ENCODE peak calls at places on chromosomes 5 and 9, in six cellular contexts. One of them, this sample, is unnamed.

GRCh38 chr5:137200906-137201305 is 298.2 kb downstream of the SPOCK1 start:
- DNase-seq in MM.1S: no peak
- DNase-seq in heart right ventricle: no peak
- DNase-seq in uterus: no peak
- DNase-seq in left lung: no peak
- DNase-seq in cardiac fibroblast: no peak
- DNase-seq in this sample: no peak

GRCh38 chr9:31799953-31800609 is 584.4 kb upstream of the ACO1 start:
- DNase-seq in MM.1S: peak; percentile 41
- DNase-seq in heart right ventricle: no peak
- DNase-seq in uterus: no peak
- DNase-seq in left lung: no peak
- DNase-seq in cardiac fibroblast: peak; percentile 59
- DNase-seq in this sample: no peak

GRCh38 chr9:83322438-83322837 is 215.8 kb downstream of the FRMD3 start:
- DNase-seq in MM.1S: no peak
- DNase-seq in heart right ventricle: no peak
- DNase-seq in uterus: no peak
- DNase-seq in left lung: no peak
- DNase-seq in cardiac fibroblast: peak; percentile 13
- DNase-seq in this sample: no peak

GRCh38 chr9:5642170-5642569 is 13.3 kb downstream of the RIC1 start:
- DNase-seq in MM.1S: no peak
- DNase-seq in heart right ventricle: no peak
- DNase-seq in uterus: no peak
- DNase-seq in left lung: no peak
- DNase-seq in cardiac fibroblast: no peak
- DNase-seq in this sample: no peak

GRCh38 chr9:138066049-138066448 is 188.5 kb downstream of the CACNA1B start:
- DNase-seq in MM.1S: no peak
- DNase-seq in heart right ventricle: no peak
- DNase-seq in uterus: no peak
- DNase-seq in left lung: peak; percentile 7
- DNase-seq in cardiac fibroblast: no peak
- DNase-seq in this sample: no peak

GRCh38 chr5:180105827-180106312 is 34.3 kb upstream of the RNF130 start:
- DNase-seq in MM.1S: no peak
- DNase-seq in heart right ventricle: no peak
- DNase-seq in uterus: no peak
- DNase-seq in left lung: no peak
- DNase-seq in cardiac fibroblast: peak; percentile 71
- DNase-seq in this sample: no peak

GRCh38 chr5:126927424-126927823 is 102.9 kb downstream of the MARCHF3 start:
- DNase-seq in MM.1S: no peak
- DNase-seq in heart right ventricle: no peak
- DNase-seq in uterus: no peak
- DNase-seq in left lung: no peak
- DNase-seq in cardiac fibroblast: no peak
- DNase-seq in this sample: no peak

GRCh38 chr9:117718701-117719100 is 14.5 kb downstream of the TLR4 start:
- DNase-seq in MM.1S: no peak
- DNase-seq in heart right ventricle: no peak
- DNase-seq in uterus: no peak
- DNase-seq in left lung: no peak
- DNase-seq in cardiac fibroblast: peak; percentile 30
- DNase-seq in this sample: no peak

GRCh38 chr9:90065851-90066250 is 461.0 kb downstream of the GADD45G start:
- DNase-seq in MM.1S: no peak
- DNase-seq in heart right ventricle: no peak
- DNase-seq in uterus: no peak
- DNase-seq in left lung: no peak
- DNase-seq in cardiac fibroblast: no peak
- DNase-seq in this sample: no peak

GRCh38 chr5:171848487-171848886 is 62.9 kb downstream of the SMIM23 start:
- DNase-seq in MM.1S: no peak
- DNase-seq in heart right ventricle: no peak
- DNase-seq in uterus: no peak
- DNase-seq in left lung: no peak
- DNase-seq in cardiac fibroblast: no peak
- DNase-seq in this sample: no peak

GRCh38 chr5:66661149-66661548 is 65.0 kb downstream of the MAST4 start:
- DNase-seq in MM.1S: no peak
- DNase-seq in heart right ventricle: peak; percentile 54
- DNase-seq in uterus: peak; percentile 22
- DNase-seq in left lung: peak; percentile 57
- DNase-seq in cardiac fibroblast: peak; percentile 57
- DNase-seq in this sample: peak; percentile 44

GRCh38 chr5:170330568-170331054 is 33.0 kb upstream of the LCP2 start:
- DNase-seq in MM.1S: peak; percentile 36
- DNase-seq in heart right ventricle: no peak
- DNase-seq in uterus: no peak
- DNase-seq in left lung: no peak
- DNase-seq in cardiac fibroblast: no peak
- DNase-seq in this sample: no peak

GRCh38 chr5:178250263-178250662 is 17.7 kb upstream of the PHYKPL start:
- DNase-seq in MM.1S: no peak
- DNase-seq in heart right ventricle: no peak
- DNase-seq in uterus: no peak
- DNase-seq in left lung: no peak
- DNase-seq in cardiac fibroblast: no peak
- DNase-seq in this sample: no peak

GRCh38 chr5:124669956-124670671 is 76.3 kb downstream of the ZNF608 start:
- DNase-seq in MM.1S: no peak
- DNase-seq in heart right ventricle: no peak
- DNase-seq in uterus: no peak
- DNase-seq in left lung: no peak
- DNase-seq in cardiac fibroblast: no peak
- DNase-seq in this sample: no peak

GRCh38 chr5:169221519-169221918 is 79.4 kb downstream of the SLIT3 start:
- DNase-seq in MM.1S: no peak
- DNase-seq in heart right ventricle: no peak
- DNase-seq in uterus: no peak
- DNase-seq in left lung: no peak
- DNase-seq in cardiac fibroblast: no peak
- DNase-seq in this sample: no peak

GRCh38 chr5:181189363-181189961 is 15.5 kb downstream of the TRIM7 start:
- DNase-seq in MM.1S: peak; percentile 52
- DNase-seq in heart right ventricle: no peak
- DNase-seq in uterus: peak; percentile 40
- DNase-seq in left lung: no peak
- DNase-seq in cardiac fibroblast: peak; percentile 50
- DNase-seq in this sample: peak; percentile 40

GRCh38 chr5:122095158-122095557 is 17.1 kb upstream of the LOX start:
- DNase-seq in MM.1S: peak; percentile 75
- DNase-seq in heart right ventricle: no peak
- DNase-seq in uterus: no peak
- DNase-seq in left lung: no peak
- DNase-seq in cardiac fibroblast: no peak
- DNase-seq in this sample: no peak

GRCh38 chr5:126464016-126464415 is 40.8 kb downstream of the GRAMD2B start:
- DNase-seq in MM.1S: peak; percentile 92
- DNase-seq in heart right ventricle: no peak
- DNase-seq in uterus: no peak
- DNase-seq in left lung: no peak
- DNase-seq in cardiac fibroblast: no peak
- DNase-seq in this sample: no peak

GRCh38 chr5:56059854-56060253 is 65.1 kb upstream of the IL6ST start:
- DNase-seq in MM.1S: no peak
- DNase-seq in heart right ventricle: no peak
- DNase-seq in uterus: no peak
- DNase-seq in left lung: no peak
- DNase-seq in cardiac fibroblast: no peak
- DNase-seq in this sample: no peak

GRCh38 chr5:115847290-115847689 is 5.6 kb downstream of the AP3S1 start:
- DNase-seq in MM.1S: no peak
- DNase-seq in heart right ventricle: no peak
- DNase-seq in uterus: no peak
- DNase-seq in left lung: no peak
- DNase-seq in cardiac fibroblast: no peak
- DNase-seq in this sample: no peak

GRCh38 chr5:29950416-29951145 is 1242.9 kb upstream of the CDH6 start:
- DNase-seq in MM.1S: no peak
- DNase-seq in heart right ventricle: no peak
- DNase-seq in uterus: no peak
- DNase-seq in left lung: no peak
- DNase-seq in cardiac fibroblast: no peak
- DNase-seq in this sample: no peak

GRCh38 chr5:7884491-7885273 is 15.7 kb downstream of the MTRR start:
- DNase-seq in MM.1S: no peak
- DNase-seq in heart right ventricle: peak; percentile 16
- DNase-seq in uterus: no peak
- DNase-seq in left lung: peak; percentile 51
- DNase-seq in cardiac fibroblast: peak; percentile 17
- DNase-seq in this sample: no peak

GRCh38 chr9:72145733-72146132 is 3.5 kb upstream of the GDA start:
- DNase-seq in MM.1S: no peak
- DNase-seq in heart right ventricle: no peak
- DNase-seq in uterus: no peak
- DNase-seq in left lung: no peak
- DNase-seq in cardiac fibroblast: no peak
- DNase-seq in this sample: no peak

GRCh38 chr5:10885026-10885425 is 124.0 kb upstream of the DAP start:
- DNase-seq in MM.1S: no peak
- DNase-seq in heart right ventricle: no peak
- DNase-seq in uterus: no peak
- DNase-seq in left lung: no peak
- DNase-seq in cardiac fibroblast: peak; percentile 63
- DNase-seq in this sample: no peak

GRCh38 chr9:34190996-34191892 is 12.4 kb downstream of the UBAP1 start:
- DNase-seq in MM.1S: no peak
- DNase-seq in heart right ventricle: no peak
- DNase-seq in uterus: no peak
- DNase-seq in left lung: no peak
- DNase-seq in cardiac fibroblast: peak; percentile 56
- DNase-seq in this sample: no peak

GRCh38 chr9:137575382-137575724 is 3.4 kb downstream of the DPH7 start:
- DNase-seq in MM.1S: peak; percentile 90
- DNase-seq in heart right ventricle: no peak
- DNase-seq in uterus: no peak
- DNase-seq in left lung: no peak
- DNase-seq in cardiac fibroblast: peak; percentile 33
- DNase-seq in this sample: no peak

GRCh38 chr5:116212225-116212624 is 127.4 kb downstream of the COMMD10 start:
- DNase-seq in MM.1S: no peak
- DNase-seq in heart right ventricle: no peak
- DNase-seq in uterus: no peak
- DNase-seq in left lung: no peak
- DNase-seq in cardiac fibroblast: no peak
- DNase-seq in this sample: no peak

GRCh38 chr9:89026878-89027277 is 35.6 kb downstream of the S1PR3 start:
- DNase-seq in MM.1S: no peak
- DNase-seq in heart right ventricle: no peak
- DNase-seq in uterus: no peak
- DNase-seq in left lung: no peak
- DNase-seq in cardiac fibroblast: peak; percentile 65
- DNase-seq in this sample: no peak
- H3K4me3 ChIP-seq in MM.1S: no peak overlapping the region
- H3K4me3 ChIP-seq in heart right ventricle: no peak overlapping the region
- H3K4me3 ChIP-seq in uterus: no peak overlapping the region
- H3K4me3 ChIP-seq in left lung: no peak overlapping the region
- H3K4me3 ChIP-seq in cardiac fibroblast: no peak overlapping the region
- H3K4me3 ChIP-seq in this sample: no peak overlapping the region

GRCh38 chr9:35736201-35736633 is 3.8 kb downstream of the CREB3 start:
- DNase-seq in MM.1S: peak; percentile 73
- DNase-seq in heart right ventricle: peak; percentile 57
- DNase-seq in uterus: no peak
- DNase-seq in left lung: no peak
- DNase-seq in cardiac fibroblast: peak; percentile 88
- DNase-seq in this sample: peak; percentile 48

GRCh38 chr9:35732185-35733108 is at the start of the genes CREB3 and TLN1:
- DNase-seq in MM.1S: peak; percentile 98
- DNase-seq in heart right ventricle: peak; percentile 98
- DNase-seq in uterus: peak; percentile 99
- DNase-seq in left lung: peak; percentile 99
- DNase-seq in cardiac fibroblast: peak; percentile 100
- DNase-seq in this sample: peak; percentile 98

GRCh38 chr9:35733109-35733541 is 659 bp downstream of the CREB3 start:
- DNase-seq in MM.1S: peak; percentile 59
- DNase-seq in heart right ventricle: no peak
- DNase-seq in uterus: no peak
- DNase-seq in left lung: no peak
- DNase-seq in cardiac fibroblast: peak; percentile 68
- DNase-seq in this sample: no peak

GRCh38 chr9:35731415-35732184 is 395 bp downstream of the TLN1 start:
- DNase-seq in MM.1S: no peak
- DNase-seq in heart right ventricle: no peak
- DNase-seq in uterus: no peak
- DNase-seq in left lung: no peak
- DNase-seq in cardiac fibroblast: no peak
- DNase-seq in this sample: no peak

DNA sequence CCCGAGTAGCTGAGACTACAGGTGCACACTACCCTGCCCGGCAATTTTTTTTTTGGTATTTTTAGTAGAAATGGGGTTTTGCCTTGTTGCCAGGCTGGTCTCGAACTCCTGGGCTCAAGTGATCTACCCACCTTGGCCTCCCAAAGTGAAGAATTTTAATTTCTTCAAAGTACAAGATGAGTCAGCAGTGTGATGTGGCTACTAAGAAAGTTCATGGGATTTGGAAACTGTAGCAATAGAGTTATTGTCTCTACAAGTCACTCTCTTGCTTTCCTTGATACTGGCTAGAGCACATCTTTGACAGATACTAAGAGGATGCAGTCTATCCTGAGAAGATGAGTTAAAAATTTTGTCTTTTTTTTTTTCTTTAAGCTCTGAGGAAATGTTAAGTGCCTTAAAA is 1.6 kb downstream of the CREB3 start:
- DNase-seq in MM.1S: no peak
- DNase-seq in heart right ventricle: no peak
- DNase-seq in uterus: no peak
- DNase-seq in left lung: no peak
- DNase-seq in cardiac fibroblast: peak; percentile 52
- DNase-seq in this sample: no peak
- H3K4me3 ChIP-seq in MM.1S: no peak overlapping the region
- H3K4me3 ChIP-seq in heart right ventricle: no peak overlapping the region
- H3K4me3 ChIP-seq in uterus: no peak overlapping the region
- H3K4me3 ChIP-seq in left lung: no peak overlapping the region
- H3K4me3 ChIP-seq in cardiac fibroblast: no peak overlapping the region
- H3K4me3 ChIP-seq in this sample: no peak overlapping the region

GRCh38 chr5:17359451-17359965 is 138.5 kb upstream of the TAF11L2 start:
- DNase-seq in MM.1S: no peak
- DNase-seq in heart right ventricle: no peak
- DNase-seq in uterus: no peak
- DNase-seq in left lung: peak; percentile 36
- DNase-seq in cardiac fibroblast: peak; percentile 30
- DNase-seq in this sample: no peak
- H3K4me3 ChIP-seq in MM.1S: no peak overlapping the region
- H3K4me3 ChIP-seq in heart right ventricle: no peak overlapping the region
- H3K4me3 ChIP-seq in uterus: no peak overlapping the region
- H3K4me3 ChIP-seq in left lung: no peak overlapping the region
- H3K4me3 ChIP-seq in cardiac fibroblast: no peak overlapping the region
- H3K4me3 ChIP-seq in this sample: no peak overlapping the region

DNA sequence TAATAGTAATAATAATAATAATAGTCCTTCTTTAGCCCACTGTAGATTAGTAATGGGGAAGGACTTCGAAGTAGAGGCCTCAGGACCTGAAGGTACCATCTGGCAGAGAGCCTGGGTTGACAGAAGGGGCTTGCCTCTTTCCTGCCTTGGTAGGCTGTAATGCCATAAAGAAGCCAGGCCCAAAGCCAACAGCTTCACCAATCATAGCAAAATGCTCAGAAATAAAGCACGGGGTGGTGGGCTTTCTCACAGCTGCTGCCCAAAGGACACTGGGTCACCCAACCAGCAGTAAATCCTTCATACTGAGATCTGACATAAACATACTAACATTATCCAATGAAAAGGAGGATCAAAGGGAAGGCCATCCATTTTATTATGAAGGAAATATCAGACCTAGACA is 70.7 kb downstream of the SUSD1 start:
- DNase-seq in MM.1S: no peak
- DNase-seq in heart right ventricle: no peak
- DNase-seq in uterus: no peak
- DNase-seq in left lung: no peak
- DNase-seq in cardiac fibroblast: no peak
- DNase-seq in this sample: no peak
- H3K4me3 ChIP-seq in MM.1S: no peak overlapping the region
- H3K4me3 ChIP-seq in heart right ventricle: no peak overlapping the region
- H3K4me3 ChIP-seq in uterus: no peak overlapping the region
- H3K4me3 ChIP-seq in left lung: no peak overlapping the region
- H3K4me3 ChIP-seq in cardiac fibroblast: no peak overlapping the region
- H3K4me3 ChIP-seq in this sample: no peak overlapping the region

This sample was measured in left ventricle myocardium inferior.